ENCODE peak calls at places on chromosomes 2 and 18, in four cellular contexts. R is HCT116; P is stimulated activated CD4-positive, alpha-beta T cell treated with anti-CD3 and anti-CD28 coated beads, Interleukin-1b, Interleukin-23, amount 100 ng/mL, for 1 hour; F is HS-5. M is an unnamed sample.

GRCh38 chr2:175398848-175399247 is 217.3 kb upstream of the ATP5MC3 start:
- DNase-seq in R (no peak), P (no peak), F (no peak), M (no peak)

GRCh38 chr2:23532311-23533013 is 147.5 kb downstream of the KLHL29 start:
- DNase-seq in R (no peak), P (no peak), F (no peak), M (no peak)

GRCh38 chr18:53745228-53745967 is 479.1 kb downstream of the MBD2 start:
- DNase-seq in R (no peak), P (no peak), F (peak; percentile 3), M (no peak)

GRCh38 chr18:26621161-26622026 is 73.0 kb upstream of the KCTD1 start:
- DNase-seq in R (peak; percentile 23), P (no peak), F (no peak), M (no peak)

GRCh38 chr2:233426619-233427342 is 72.5 kb downstream of the DGKD start:
- DNase-seq in R (peak; percentile 79), P (no peak), F (peak; percentile 94), M (peak; percentile 23)

GRCh38 chr2:68653538-68653982 is 10.2 kb downstream of the PROKR1 start:
- DNase-seq in R (no peak), P (no peak), F (no peak), M (peak; percentile 39)

GRCh38 chr2:119389615-119390306 is 23.0 kb downstream of the DBI start:
- DNase-seq in R (no peak), P (no peak), F (no peak), M (no peak)

GRCh38 chr2:11781624-11782023 is 35.2 kb downstream of the LPIN1 start:
- DNase-seq in R (no peak), P (no peak), F (no peak), M (no peak)

GRCh38 chr2:3217646-3218045 is 160.0 kb downstream of the EIPR1 start:
- DNase-seq in R (no peak), P (no peak), F (no peak), M (no peak)

GRCh38 chr2:164706522-164706921 is 85.2 kb upstream of the GRB14 start:
- DNase-seq in R (no peak), P (no peak), F (peak; percentile 80), M (no peak)

GRCh38 chr2:234708091-234708683 is 211.3 kb upstream of the ARL4C start:
- DNase-seq in R (no peak), P (no peak), F (no peak), M (no peak)

GRCh38 chr2:29056452-29056851 is 17.9 kb downstream of the PCARE start:
- DNase-seq in R (no peak), P (no peak), F (no peak), M (no peak)

GRCh38 chr2:222796413-222797103 is 64.3 kb upstream of the ACSL3 start:
- DNase-seq in R (no peak), P (no peak), F (no peak), M (no peak)

GRCh38 chr18:42931501-42931900 is 184.0 kb downstream of the RIT2 start:
- DNase-seq in R (no peak), P (no peak), F (peak; percentile 65), M (no peak)

GRCh38 chr2:8441986-8442385 is 239.9 kb upstream of the ID2 start:
- DNase-seq in R (no peak), P (no peak), F (no peak), M (no peak)

GRCh38 chr2:149715005-149715592 is 127.5 kb upstream of the MMADHC start:
- DNase-seq in R (peak; percentile 35), P (no peak), F (no peak), M (no peak)

GRCh38 chr2:112674229-112674628 is 28.5 kb downstream of the SLC20A1 start:
- DNase-seq in R (no peak), P (no peak), F (no peak), M (no peak)

M was measured in stimulated activated CD8-positive, alpha-beta memory T cell treated with anti-CD3 and anti-CD28 coated beads, Interleukin-15, amount 100 ng/mL, for 4 hours.